ENCODE peak calls at places on chromosomes 13 and 19, in seven cellular contexts. F is ovary, I is pancreas, R is upper lobe of left lung, Y is cardiac muscle cell, E is right lobe of liver, C is thyroid gland. W is an unnamed sample.

GRCh38 chr19:3046621-3047306 is 15.5 kb downstream of the TLE5 start:
- DNase-seq in R (no peak), F (peak), Y (peak), E (no peak), C (peak), I (no peak), W (no peak)

GRCh38 chr19:926595-927043 is 784 bp downstream of the ARID3A start:
- DNase-seq in Y (peak), C (peak), I (no peak), E (peak), F (peak), R (peak), W (peak)

GRCh38 chr19:48926909-48927308 is 6.6 kb upstream of the DHDH start:
- DNase-seq in E (no peak), R (peak), F (no peak), C (no peak), I (peak), Y (peak), W (no peak)

GRCh38 chr19:19460761-19461265 is 54.5 kb downstream of the TSSK6 start:
- DNase-seq in Y (peak), I (no peak), E (peak), F (peak), R (peak), C (peak), W (peak)

GRCh38 chr19:18961767-18962423 is 20.9 kb upstream of the HOMER3 start:
- DNase-seq in E (no peak), Y (no peak), F (no peak), C (no peak), I (no peak), R (no peak), W (no peak)

GRCh38 chr13:21674271-21675009 is 3.6 kb downstream of the FGF9 start:
- DNase-seq in E (no peak), F (no peak), C (no peak), Y (no peak), I (no peak), R (no peak), W (peak)

GRCh38 chr19:35618857-35619256 is 6.3 kb downstream of the HAUS5 start:
- DNase-seq in C (no peak), I (no peak), E (no peak), F (no peak), Y (no peak), R (no peak), W (no peak)

GRCh38 chr13:41613984-41614581 is 156.7 kb downstream of the RGCC start:
- DNase-seq in Y (peak), I (no peak), C (peak), R (peak), F (peak), E (peak), W (no peak)

GRCh38 chr19:48963371-48964204 is 1.5 kb upstream of the FTL start:
- DNase-seq in E (peak), C (peak), R (peak), I (peak), Y (peak), F (peak), W (peak)

GRCh38 chr13:100100115-100100879 is 11.4 kb downstream of the PCCA start:
- DNase-seq in R (no peak), Y (peak), C (peak), E (no peak), F (no peak), I (peak), W (no peak)

GRCh38 chr19:29535432-29535831 is 9.6 kb downstream of the VSTM2B start:
- DNase-seq in I (no peak), Y (no peak), F (no peak), R (peak), E (no peak), C (no peak), W (no peak)

GRCh38 chr13:26423634-26424033 is 133.8 kb upstream of the WASF3 start:
- DNase-seq in E (no peak), F (no peak), Y (peak), C (no peak), I (no peak), R (no peak), W (no peak)

GRCh38 chr19:46546194-46546896 is 50.7 kb upstream of the PNMA8B start:
- DNase-seq in I (peak), C (peak), R (peak), E (peak), Y (no peak), F (no peak), W (peak)

GRCh38 chr13:33150146-33150545 is 133.9 kb downstream of the KL start:
- DNase-seq in I (no peak), E (no peak), Y (peak), F (no peak), R (no peak), C (no peak), W (no peak)

GRCh38 chr13:61286148-61286745 is 129.4 kb downstream of the PCDH20 start:
- DNase-seq in F (no peak), Y (no peak), I (no peak), C (no peak), R (no peak), E (no peak), W (no peak)

GRCh38 chr19:3183721-3184641 is 1.7 kb upstream of the NCLN start:
- DNase-seq in Y (no peak), C (no peak), F (no peak), I (no peak), E (no peak), R (no peak), W (no peak)

GRCh38 chr19:19372656-19373416 is 32.6 kb upstream of the GATAD2A start:
- DNase-seq in F (no peak), R (peak), E (peak), C (peak), Y (peak), I (no peak), W (peak)

GRCh38 chr19:33638167-33639033 is 16.6 kb downstream of the CHST8 start:
- DNase-seq in I (no peak), E (no peak), Y (no peak), R (no peak), C (no peak), F (no peak), W (peak)

GRCh38 chr19:1206733-1207301 is 1.2 kb downstream of the STK11 start:
- DNase-seq in Y (no peak), C (no peak), F (no peak), I (no peak), E (peak), R (no peak), W (peak)

DNA sequence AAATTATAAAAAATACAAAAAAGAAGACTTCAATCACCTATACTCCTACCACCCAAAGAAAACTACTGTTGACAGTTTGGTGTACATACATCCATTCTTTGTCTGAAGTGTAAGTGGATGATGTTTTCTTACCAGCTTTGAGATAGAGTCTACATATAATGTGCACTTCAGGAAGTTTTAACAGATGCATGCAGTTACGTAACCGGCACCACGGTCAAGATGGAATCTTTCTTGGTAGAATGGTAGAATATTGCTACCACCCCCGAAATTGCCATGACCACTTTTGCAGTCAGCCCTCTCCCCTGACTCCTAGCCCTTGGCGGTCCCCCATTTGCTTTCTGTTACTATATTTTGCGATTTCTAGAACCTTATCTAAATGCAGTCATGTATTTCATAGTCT is 1.4 kb downstream of the CUL4A start:
- DNase-seq in C (no peak), Y (no peak), E (no peak), R (no peak), F (no peak), I (no peak), W (no peak)
- H3K4me3 ChIP-seq in C (no peak), Y (peak), E (peak), R (peak), F (no peak), I (no peak), W (no peak)

DNA sequence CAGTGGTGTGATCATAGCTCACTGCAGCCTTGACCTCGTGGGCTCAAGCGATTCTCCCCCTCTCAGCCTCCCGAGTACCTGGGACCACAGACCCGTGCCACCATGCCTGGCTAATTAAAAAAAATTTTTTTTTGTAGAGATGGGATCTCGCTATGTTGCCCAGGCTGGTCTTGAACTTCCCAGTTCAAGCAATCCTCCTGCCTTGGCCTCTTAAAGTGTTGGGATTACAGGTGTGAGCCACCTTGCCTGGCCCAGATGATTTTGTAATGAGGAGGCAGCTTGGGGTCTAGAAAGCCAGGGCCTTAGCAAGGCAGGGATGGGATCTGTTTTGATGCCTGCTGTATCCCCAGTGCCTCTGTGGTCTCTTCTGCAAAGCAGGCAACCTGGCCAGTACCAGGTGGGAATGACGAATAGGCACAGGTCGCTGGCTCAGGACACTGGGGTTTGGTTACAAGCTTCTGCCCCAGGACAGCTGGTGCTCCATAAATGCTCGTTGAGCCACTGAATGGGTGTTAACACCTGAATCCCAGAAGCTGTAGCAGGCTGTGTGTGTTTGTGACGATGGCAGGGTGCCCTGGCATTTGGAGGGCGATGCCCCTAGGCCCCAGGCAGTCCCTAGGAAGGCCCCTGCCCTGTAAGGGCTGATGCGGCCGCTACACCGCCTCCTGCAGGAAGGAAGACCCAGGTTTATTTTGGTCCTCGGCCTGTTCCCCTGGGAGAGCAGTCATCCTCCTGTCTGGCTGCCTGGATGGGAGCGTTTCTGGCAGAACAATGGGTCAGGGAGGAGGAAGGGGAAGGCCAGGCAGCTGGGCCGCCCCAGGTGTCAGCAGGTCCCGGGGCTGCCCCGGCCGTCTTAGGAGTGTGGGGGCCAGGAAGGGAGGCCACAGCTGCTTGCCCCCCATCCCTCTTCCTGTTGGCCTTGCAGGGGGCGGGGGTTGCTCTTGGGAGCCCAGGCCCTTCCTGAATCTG is 8.6 kb downstream of the TNFAIP8L1 start:
- DNase-seq in I (no peak), E (peak), Y (peak), C (peak), F (peak), R (no peak), W (peak)
- H3K27ac ChIP-seq in I (no peak), E (no peak), Y (no peak), C (peak), F (no peak), R (peak), W (peak)

GRCh38 chr13:44243198-44243852 is 130.3 kb upstream of the SERP2 start:
- DNase-seq in C (no peak), Y (peak), R (peak), E (no peak), I (no peak), F (no peak), W (no peak)
- TF ChIP-seq CTCF in C (peak), Y (peak), R (peak), E (no peak), I (no peak), F (no peak), W (peak)

DNA sequence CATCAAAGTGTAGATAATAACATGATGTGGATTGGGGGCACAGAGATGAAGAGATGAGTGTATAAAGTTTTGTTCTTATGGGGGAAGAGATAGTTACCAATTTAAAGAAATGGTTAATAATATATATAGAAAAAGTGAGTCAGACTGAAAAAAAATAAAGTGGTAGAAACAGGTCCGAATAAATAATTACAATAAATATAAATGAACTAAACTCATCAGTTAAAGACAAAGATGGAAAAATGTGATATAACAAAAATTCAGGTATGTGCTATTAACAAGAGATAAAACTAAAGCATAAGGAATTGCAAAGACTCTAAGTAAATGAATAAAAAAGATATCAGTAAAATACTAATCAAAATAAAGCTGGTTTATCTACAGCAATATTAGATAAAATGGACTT is 61.1 kb upstream of the KPNA3 start:
- DNase-seq in F (no peak), E (no peak), R (no peak), C (no peak), I (no peak), Y (no peak), W (no peak)
- H3K4me3 ChIP-seq in F (no peak), E (no peak), R (no peak), C (no peak), I (no peak), Y (no peak), W (no peak)

GRCh38 chr13:44967656-44968451 is 21.4 kb downstream of the NUFIP1 start:
- DNase-seq in R (no peak), I (no peak), E (no peak), F (no peak), C (no peak), Y (peak), W (no peak)

GRCh38 chr13:44971656-44972595 is 17.3 kb downstream of the NUFIP1 start:
- DNase-seq in R (no peak), F (no peak), C (no peak), E (no peak), I (no peak), Y (no peak), W (no peak)

GRCh38 chr13:44974056-44974798 is 15.0 kb downstream of the NUFIP1 start:
- DNase-seq in E (peak), R (peak), F (no peak), Y (peak), C (peak), I (no peak), W (no peak)

GRCh38 chr13:44972956-44973581 is 16.2 kb downstream of the NUFIP1 start:
- DNase-seq in I (no peak), Y (peak), R (no peak), C (no peak), F (no peak), E (no peak), W (no peak)

DNA sequence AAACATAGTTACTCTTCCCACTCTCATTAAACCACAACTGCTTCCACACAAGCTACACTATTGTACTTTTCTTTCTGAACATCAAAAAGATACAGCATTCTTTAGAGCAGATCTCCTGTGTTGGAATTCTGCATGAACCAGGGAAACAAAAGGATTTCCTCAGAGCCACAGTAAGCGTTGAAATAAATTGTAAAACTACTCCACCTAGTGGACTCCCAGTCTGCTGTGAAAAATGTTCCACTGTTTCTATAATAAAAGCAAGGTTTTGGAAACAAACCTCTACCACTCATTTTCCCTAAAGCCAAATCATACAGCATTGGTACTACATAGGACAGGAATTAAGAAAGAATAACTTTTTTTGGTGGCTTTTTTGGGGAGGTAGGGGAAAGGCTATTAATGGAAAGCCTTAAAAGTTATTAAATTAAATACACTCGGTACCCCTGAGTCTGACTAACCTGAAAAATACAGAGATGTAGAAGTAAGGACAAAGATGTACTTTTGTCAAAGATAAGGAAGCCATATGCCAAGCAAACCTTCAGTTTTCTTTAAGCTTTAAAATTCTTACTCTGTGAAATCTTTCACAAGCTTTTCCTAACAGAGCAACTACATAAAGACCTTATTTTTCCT is 19.3 kb downstream of the NUFIP1 start:
- DNase-seq in I (no peak), E (no peak), F (no peak), R (no peak), C (no peak), Y (peak), W (no peak)
- H3K27ac ChIP-seq in I (no peak), E (no peak), F (no peak), R (no peak), C (peak), Y (no peak), W (no peak)

GRCh38 chr13:93227906-93228801 is 1.5 kb downstream of the GPC6 start:
- DNase-seq in C (peak), I (peak), Y (peak), R (no peak), E (peak), F (peak), W (no peak)
- TF ChIP-seq CTCF in C (no peak), I (no peak), Y (peak), R (peak), E (peak), F (peak), W (peak)

GRCh38 chr19:17777840-17778620 is 16.9 kb upstream of the B3GNT3 start:
- DNase-seq in Y (peak), R (peak), C (no peak), I (peak), E (peak), F (peak), W (peak)
- H3K4me3 ChIP-seq in Y (peak), R (peak), C (no peak), I (no peak), E (no peak), F (no peak), W (no peak)

GRCh38 chr13:50319603-50320296 is 304.5 kb downstream of the KCNRG start:
- DNase-seq in Y (peak), C (peak), I (no peak), E (no peak), F (no peak), R (no peak), W (no peak)
- H3K27ac ChIP-seq in Y (no peak), C (no peak), I (peak), E (no peak), F (no peak), R (no peak), W (no peak)

GRCh38 chr13:107373551-107373950 is 805.6 kb upstream of the ARGLU1 start:
- DNase-seq in R (no peak), I (no peak), F (no peak), Y (peak), E (no peak), C (no peak), W (no peak)
- TF ChIP-seq CTCF in R (peak), I (peak), F (no peak), Y (peak), E (peak), C (no peak), W (no peak)

W was measured in spleen.